ENCODE peak calls at places on chromosomes 16 and 17, in five cellular contexts. N is PC-3, F is AG10803, D is mesothelial cell of epicardium, G is astrocyte of the spinal cord. H is an unnamed sample.

GRCh38 chr16:67241008-67241900 is 6.0 kb downstream of the FHOD1 start:
- DNase-seq in G (peak), D (no peak), F (peak), N (peak), H (peak)

GRCh38 chr16:73921295-73921694 is 375.3 kb upstream of the PSMD7 start:
- DNase-seq in D (no peak), G (no peak), N (no peak), F (no peak), H (no peak)

GRCh38 chr16:58422809-58423208 is 30.5 kb downstream of the GINS3 start:
- DNase-seq in N (no peak), F (no peak), D (no peak), G (no peak), H (no peak)

GRCh38 chr17:63841350-63842172 is 924 bp downstream of the SMARCD2 start:
- DNase-seq in F (peak), D (peak), N (peak), G (peak), H (no peak)

GRCh38 chr16:85898521-85899442 is at the start of gene IRF8:
- DNase-seq in D (peak), G (no peak), F (no peak), N (no peak), H (no peak)

GRCh38 chr17:47778184-47778635 is 43.4 kb downstream of the OSBPL7 start:
- DNase-seq in G (no peak), F (no peak), N (no peak), D (no peak), H (no peak)

GRCh38 chr17:20266806-20267458 is 200.4 kb downstream of the LGALS9B start:
- DNase-seq in D (no peak), N (no peak), F (peak), G (peak), H (no peak)

GRCh38 chr17:27485125-27485524 is 28.9 kb downstream of the KSR1 start:
- DNase-seq in D (no peak), N (no peak), F (no peak), G (no peak), H (no peak)

GRCh38 chr17:45004388-45004787 is 36.3 kb upstream of the C1QL1 start:
- DNase-seq in N (no peak), D (no peak), G (no peak), F (no peak), H (no peak)

GRCh38 chr16:67676939-67677338 is 10.3 kb downstream of the C16orf86 start:
- DNase-seq in G (no peak), D (no peak), F (no peak), N (no peak), H (no peak)

GRCh38 chr17:79046501-79047280 is 22.7 kb downstream of the C1QTNF1 start:
- DNase-seq in N (no peak), D (no peak), F (peak), G (no peak), H (no peak)

GRCh38 chr17:181213-182163 is at the start of gene DOC2B:
- DNase-seq in N (peak), D (peak), G (no peak), F (peak), H (no peak)

GRCh38 chr17:60390881-60391418 is 983 bp downstream of the USP32 start:
- DNase-seq in G (peak), N (peak), D (peak), F (peak), H (no peak)

GRCh38 chr16:30951193-30951592 is 2.3 kb downstream of the ORAI3 start:
- DNase-seq in N (no peak), D (no peak), F (no peak), G (no peak), H (no peak)

GRCh38 chr17:66406701-66407644 is 104.6 kb downstream of the PRKCA start:
- DNase-seq in N (no peak), F (no peak), G (no peak), D (no peak), H (no peak)

GRCh38 chr17:78806451-78806850 is 24.4 kb upstream of the CYTH1 start:
- DNase-seq in F (no peak), G (no peak), N (peak), D (no peak), H (no peak)

GRCh38 chr17:19534562-19535149 is 1.0 kb downstream of the SLC47A1 start:
- DNase-seq in N (no peak), D (no peak), G (peak), F (no peak), H (no peak)

GRCh38 chr17:57998234-57998746 is 8.8 kb downstream of the SRSF1 start:
- DNase-seq in D (no peak), N (no peak), F (no peak), G (no peak), H (no peak)

GRCh38 chr17:34913001-34913400 is 48.3 kb downstream of the CCT6B start:
- DNase-seq in N (no peak), F (no peak), G (no peak), D (no peak), H (no peak)

GRCh38 chr16:11072420-11073153 is 128.2 kb downstream of the CLEC16A start:
- DNase-seq in N (no peak), D (no peak), F (no peak), G (no peak), H (no peak)

GRCh38 chr17:57463103-57463885 is 207.0 kb downstream of the MSI2 start:
- DNase-seq in F (peak), D (no peak), N (peak), G (peak), H (peak)

GRCh38 chr16:8718753-8719386 is 44.5 kb downstream of the ABAT start:
- DNase-seq in G (no peak), D (no peak), F (no peak), N (no peak), H (no peak)

GRCh38 chr16:8717469-8717868 is 43.1 kb downstream of the ABAT start:
- DNase-seq in F (no peak), N (no peak), G (no peak), D (no peak), H (no peak)

GRCh38 chr16:8716592-8716991 is 42.2 kb downstream of the ABAT start:
- DNase-seq in N (no peak), F (no peak), D (no peak), G (no peak), H (no peak)

GRCh38 chr16:8716052-8716451 is 41.6 kb downstream of the ABAT start:
- DNase-seq in F (no peak), N (no peak), G (no peak), D (no peak), H (no peak)

DNA sequence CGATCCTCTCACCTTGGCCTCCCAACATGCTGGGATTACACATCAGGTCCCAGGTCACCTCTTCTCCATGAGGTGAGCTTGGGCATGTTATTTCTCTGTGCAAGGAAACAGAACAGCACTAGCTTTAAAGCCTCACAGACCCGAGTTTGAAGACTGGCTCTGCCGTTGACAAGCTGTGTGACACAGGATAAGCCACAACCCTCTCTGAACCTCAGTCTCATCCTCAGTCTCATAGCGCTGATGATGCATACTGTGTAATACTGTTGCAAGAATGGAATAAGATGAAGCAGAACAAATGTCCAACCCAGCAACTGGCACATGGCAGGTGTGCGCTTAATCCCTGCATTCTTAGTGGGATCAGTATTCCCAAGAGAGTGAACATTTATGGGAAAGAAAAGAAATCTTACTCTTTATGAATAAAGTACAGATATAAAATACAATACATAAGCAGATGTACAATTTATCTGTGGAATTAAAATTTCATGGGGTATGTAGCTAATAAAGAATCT is 43.5 kb downstream of the ABAT start:
- DNase-seq in F (no peak), D (no peak), G (no peak), N (no peak), H (no peak)
- TF ChIP-seq CTCF in F (no peak), D (no peak), G (no peak), N (no peak), H (no peak)

GRCh38 chr16:16864536-16864935 is 485.6 kb downstream of the NPIPA7 start:
- DNase-seq in G (no peak), F (no peak), D (no peak), N (no peak), H (no peak)

GRCh38 chr16:16863672-16864071 is 484.7 kb downstream of the NPIPA7 start:
- DNase-seq in D (no peak), N (no peak), F (no peak), G (no peak), H (no peak)

GRCh38 chr16:16857603-16858283 is 478.8 kb downstream of the NPIPA7 start:
- DNase-seq in D (no peak), F (no peak), G (no peak), N (no peak), H (no peak)

GRCh38 chr16:16865374-16865773 is 486.4 kb downstream of the NPIPA7 start:
- DNase-seq in N (no peak), G (no peak), D (no peak), F (no peak), H (no peak)

GRCh38 chr16:16861546-16861945 is 482.6 kb downstream of the NPIPA7 start:
- DNase-seq in G (peak), N (peak), D (peak), F (peak), H (peak)
- TF ChIP-seq CTCF in G (peak), N (peak), D (peak), F (peak), H (peak)

GRCh38 chr16:70805787-70806186 is 4.8 kb upstream of the VAC14 start:
- DNase-seq in F (peak), G (peak), N (peak), D (no peak), H (peak)

GRCh38 chr16:70804729-70805169 is 3.8 kb upstream of the VAC14 start:
- DNase-seq in N (no peak), D (no peak), F (no peak), G (no peak), H (no peak)

GRCh38 chr16:70805380-70805779 is 4.4 kb upstream of the VAC14 start:
- DNase-seq in F (no peak), D (no peak), G (no peak), N (no peak), H (no peak)

GRCh38 chr16:70809392-70810060 is 8.6 kb upstream of the VAC14 start:
- DNase-seq in F (no peak), N (no peak), G (no peak), D (no peak), H (no peak)

DNA sequence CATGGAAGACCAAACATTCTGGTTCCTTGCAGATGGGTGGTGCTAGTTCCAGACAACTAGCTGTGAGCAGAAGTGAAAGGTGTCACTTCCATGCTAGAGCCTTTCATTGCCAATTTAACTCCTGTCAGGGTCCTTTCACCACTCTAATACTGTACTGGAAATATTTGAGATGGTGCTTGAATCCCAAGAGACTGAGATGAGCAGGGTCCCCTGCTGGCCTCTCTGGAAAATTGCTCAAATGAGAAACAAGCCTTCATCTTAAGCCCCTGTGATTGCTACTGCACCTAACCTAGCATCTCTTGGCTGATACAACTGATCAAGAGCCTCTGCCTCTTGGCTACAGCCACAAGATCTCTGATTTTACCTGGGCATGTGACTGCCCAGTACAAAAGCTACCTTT is 7.4 kb upstream of the VAC14 start:
- DNase-seq in G (no peak), D (no peak), N (peak), F (no peak), H (no peak)
- TF ChIP-seq CTCF in G (peak), D (no peak), N (peak), F (no peak), H (no peak)

GRCh38 chr16:15776572-15776971 is 80.3 kb downstream of the MYH11 start:
- DNase-seq in D (no peak), N (no peak), F (no peak), G (no peak), H (no peak)

GRCh38 chr16:15775663-15776304 is 81.0 kb downstream of the MYH11 start:
- DNase-seq in G (no peak), D (no peak), N (peak), F (peak), H (no peak)

GRCh38 chr16:15778204-15778743 is 78.6 kb downstream of the MYH11 start:
- DNase-seq in G (no peak), N (no peak), F (no peak), D (no peak), H (no peak)

GRCh38 chr16:15778999-15779614 is 77.7 kb downstream of the MYH11 start:
- DNase-seq in N (no peak), D (no peak), G (no peak), F (no peak), H (no peak)

GRCh38 chr16:15777533-15778203 is 79.2 kb downstream of the MYH11 start:
- DNase-seq in F (peak), N (peak), G (peak), D (no peak), H (no peak)
- TF ChIP-seq CTCF in F (peak), N (peak), G (peak), D (no peak), H (peak)

GRCh38 chr16:21501869-21502667 is 97.3 kb upstream of the METTL9 start:
- DNase-seq in D (peak), G (peak), N (peak), F (peak), H (peak)
- TF ChIP-seq CTCF in D (no peak), G (no peak), N (no peak), F (no peak), H (no peak)

GRCh38 chr17:2421315-2422147 is 20.7 kb upstream of the MNT start:
- DNase-seq in F (no peak), D (no peak), N (no peak), G (no peak), H (no peak)
- TF ChIP-seq CTCF in F (peak), D (no peak), N (no peak), G (peak), H (no peak)